ENCODE peak calls at places on chromosomes 12 and 14, in five cellular contexts. One of them, this sample, is unnamed.
A peak's percentile ranks its signal among the peaks of the same experiment; 100 is the strongest.

GRCh38 chr14:56580317-56580711 is 716 bp downstream of the TMEM260 start:
- DNase-seq in IMR-90: no peak
- DNase-seq in H1: no peak
- DNase-seq in mesendoderm: no peak
- DNase-seq in neuronal stem cell: no peak
- DNase-seq in this sample: no peak

GRCh38 chr12:65655074-65655493 is 169.2 kb upstream of the HMGA2 start:
- DNase-seq in mesendoderm: no peak
- DNase-seq in neuronal stem cell: no peak
- DNase-seq in H1: no peak
- DNase-seq in IMR-90: peak; percentile 81
- DNase-seq in this sample: no peak

GRCh38 chr12:42128888-42129287 is 15.8 kb downstream of the GXYLT1 start:
- DNase-seq in H1: no peak
- DNase-seq in IMR-90: no peak
- DNase-seq in mesendoderm: peak; percentile 87
- DNase-seq in neuronal stem cell: no peak
- DNase-seq in this sample: no peak

GRCh38 chr14:92387610-92388009 is 64.6 kb downstream of the SLC24A4 start:
- DNase-seq in IMR-90: no peak
- DNase-seq in mesendoderm: no peak
- DNase-seq in neuronal stem cell: no peak
- DNase-seq in H1: no peak
- DNase-seq in this sample: no peak

GRCh38 chr12:58919271-58920101 is 818 bp downstream of the LRIG3 start:
- DNase-seq in neuronal stem cell: peak; percentile 41
- DNase-seq in mesendoderm: peak; percentile 57
- DNase-seq in H1: no peak
- DNase-seq in IMR-90: peak; percentile 58
- DNase-seq in this sample: peak; percentile 40

GRCh38 chr12:22377731-22378496 is 43.4 kb upstream of the ST8SIA1 start:
- DNase-seq in H1: no peak
- DNase-seq in mesendoderm: peak; percentile 56
- DNase-seq in neuronal stem cell: no peak
- DNase-seq in IMR-90: no peak
- DNase-seq in this sample: no peak

GRCh38 chr14:61893371-61893940 is 131.2 kb downstream of the SNAPC1 start:
- DNase-seq in IMR-90: no peak
- DNase-seq in mesendoderm: no peak
- DNase-seq in neuronal stem cell: no peak
- DNase-seq in H1: no peak
- DNase-seq in this sample: no peak

GRCh38 chr12:65093571-65093970 is 27.5 kb downstream of the WIF1 start:
- DNase-seq in H1: no peak
- DNase-seq in IMR-90: no peak
- DNase-seq in mesendoderm: no peak
- DNase-seq in neuronal stem cell: no peak
- DNase-seq in this sample: no peak

GRCh38 chr12:6957741-6958608 is 6.8 kb downstream of the PTPN6 start:
- DNase-seq in mesendoderm: no peak
- DNase-seq in H1: no peak
- DNase-seq in neuronal stem cell: no peak
- DNase-seq in IMR-90: no peak
- DNase-seq in this sample: no peak
- H3K27ac ChIP-seq in mesendoderm: no peak overlapping the region
- H3K27ac ChIP-seq in H1: no peak overlapping the region
- H3K27ac ChIP-seq in neuronal stem cell: no peak overlapping the region
- H3K27ac ChIP-seq in IMR-90: no peak overlapping the region
- H3K27ac ChIP-seq in this sample: no peak overlapping the region

GRCh38 chr14:89588840-89589296 is 171.8 kb upstream of the FOXN3 start:
- DNase-seq in H1: no peak
- DNase-seq in neuronal stem cell: no peak
- DNase-seq in mesendoderm: no peak
- DNase-seq in IMR-90: no peak
- DNase-seq in this sample: no peak
- H4K8ac ChIP-seq in H1: no peak overlapping the region
- H4K8ac ChIP-seq in neuronal stem cell: no peak overlapping the region
- H4K8ac ChIP-seq in mesendoderm: no peak overlapping the region
- H4K8ac ChIP-seq in IMR-90: no peak overlapping the region
- H4K8ac ChIP-seq in this sample: no peak overlapping the region

GRCh38 chr12:108724890-108725151 is 6.5 kb downstream of the CORO1C start:
- DNase-seq in neuronal stem cell: no peak
- DNase-seq in H1: no peak
- DNase-seq in IMR-90: no peak
- DNase-seq in mesendoderm: no peak
- DNase-seq in this sample: no peak

GRCh38 chr12:108722463-108722862 is 8.9 kb downstream of the CORO1C start:
- DNase-seq in mesendoderm: no peak
- DNase-seq in IMR-90: no peak
- DNase-seq in neuronal stem cell: no peak
- DNase-seq in H1: no peak
- DNase-seq in this sample: no peak

GRCh38 chr12:108721824-108722223 is 9.5 kb downstream of the CORO1C start:
- DNase-seq in mesendoderm: no peak
- DNase-seq in IMR-90: no peak
- DNase-seq in H1: no peak
- DNase-seq in neuronal stem cell: no peak
- DNase-seq in this sample: no peak

GRCh38 chr12:108722992-108723766 is 8.1 kb downstream of the CORO1C start:
- DNase-seq in neuronal stem cell: no peak
- DNase-seq in IMR-90: peak; percentile 95
- DNase-seq in mesendoderm: peak; percentile 30
- DNase-seq in H1: no peak
- DNase-seq in this sample: no peak

DNA sequence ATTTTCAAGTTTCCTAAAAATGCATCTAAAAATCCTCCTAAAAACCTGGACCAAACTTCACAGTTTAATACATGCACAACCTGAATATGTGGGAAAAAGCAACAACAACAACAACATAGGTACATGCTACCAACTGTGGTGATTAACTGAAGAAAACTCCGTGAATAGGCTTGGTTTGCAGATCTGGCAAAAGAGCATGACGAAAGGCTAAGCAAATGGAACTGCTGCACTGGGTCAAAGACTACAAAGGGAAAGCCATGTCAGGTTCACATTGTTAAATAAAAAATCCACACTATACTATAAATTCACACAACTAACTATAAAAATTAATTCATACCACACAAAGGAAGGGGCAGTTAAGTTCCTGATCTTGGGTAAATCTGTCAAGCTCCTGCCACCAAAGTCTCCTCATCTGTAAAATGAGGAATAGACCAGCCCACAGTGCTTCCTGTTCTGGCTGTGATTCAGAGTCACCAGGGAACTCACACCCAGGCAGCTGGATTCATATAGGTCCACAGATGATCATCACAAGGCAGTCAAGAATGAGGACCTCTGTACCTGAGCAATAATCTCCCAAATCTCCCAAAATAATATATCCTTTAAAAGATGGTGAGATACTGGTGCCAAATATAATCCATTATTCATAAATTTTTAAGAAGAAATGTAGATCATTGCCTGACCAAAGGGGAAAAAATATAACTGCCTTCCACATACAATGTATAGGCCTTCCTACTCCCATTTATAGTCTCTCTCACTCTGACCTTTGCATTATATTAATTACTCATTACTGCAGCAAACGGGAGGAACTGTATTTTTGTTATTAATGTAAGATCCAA is 7.0 kb downstream of the CORO1C start:
- DNase-seq in IMR-90: peak; percentile 74
- DNase-seq in H1: no peak
- DNase-seq in neuronal stem cell: no peak
- DNase-seq in mesendoderm: peak; percentile 39
- DNase-seq in this sample: peak; percentile 20
- H3K4ac ChIP-seq in IMR-90: peak overlapping the region; percentile 95
- H3K4ac ChIP-seq in H1: no peak overlapping the region
- H3K4ac ChIP-seq in neuronal stem cell: no peak overlapping the region
- H3K4ac ChIP-seq in mesendoderm: no peak overlapping the region
- H3K4ac ChIP-seq in this sample: no peak overlapping the region

GRCh38 chr14:21096889-21097615 is 1.4 kb downstream of the ZNF219 start:
- DNase-seq in mesendoderm: peak; percentile 22
- DNase-seq in neuronal stem cell: no peak
- DNase-seq in IMR-90: no peak
- DNase-seq in H1: no peak
- DNase-seq in this sample: no peak
- H3K27ac ChIP-seq in mesendoderm: peak overlapping the region; percentile 35
- H3K27ac ChIP-seq in neuronal stem cell: peak overlapping the region; percentile 90
- H3K27ac ChIP-seq in IMR-90: peak overlapping the region; percentile 16
- H3K27ac ChIP-seq in H1: peak overlapping the region; percentile 74
- H3K27ac ChIP-seq in this sample: no peak overlapping the region

GRCh38 chr12:104286538-104287482 is 16.7 kb upstream of the EID3 start:
- DNase-seq in H1: peak; percentile 87
- DNase-seq in IMR-90: peak; percentile 96
- DNase-seq in mesendoderm: peak; percentile 99
- DNase-seq in neuronal stem cell: peak; percentile 90
- DNase-seq in this sample: peak; percentile 98
- H4K8ac ChIP-seq in H1: peak overlapping the region; percentile 93
- H4K8ac ChIP-seq in IMR-90: peak overlapping the region; percentile 82
- H4K8ac ChIP-seq in mesendoderm: no peak overlapping the region
- H4K8ac ChIP-seq in neuronal stem cell: no peak overlapping the region
- H4K8ac ChIP-seq in this sample: no peak overlapping the region

GRCh38 chr12:111407371-111408115 is 1.8 kb downstream of the SH2B3 start:
- DNase-seq in H1: no peak
- DNase-seq in neuronal stem cell: no peak
- DNase-seq in mesendoderm: no peak
- DNase-seq in IMR-90: no peak
- DNase-seq in this sample: no peak
- H3K4ac ChIP-seq in H1: no peak overlapping the region
- H3K4ac ChIP-seq in neuronal stem cell: no peak overlapping the region
- H3K4ac ChIP-seq in mesendoderm: no peak overlapping the region
- H3K4ac ChIP-seq in IMR-90: peak overlapping the region; percentile 89
- H3K4ac ChIP-seq in this sample: no peak overlapping the region

GRCh38 chr12:76040461-76040860 is 8.9 kb upstream of the PHLDA1 start:
- DNase-seq in mesendoderm: no peak
- DNase-seq in H1: no peak
- DNase-seq in neuronal stem cell: no peak
- DNase-seq in IMR-90: no peak
- DNase-seq in this sample: no peak

GRCh38 chr12:76038176-76038575 is 6.6 kb upstream of the PHLDA1 start:
- DNase-seq in IMR-90: no peak
- DNase-seq in H1: no peak
- DNase-seq in neuronal stem cell: no peak
- DNase-seq in mesendoderm: peak; percentile 40
- DNase-seq in this sample: no peak

GRCh38 chr12:76035045-76035444 is 3.5 kb upstream of the PHLDA1 start:
- DNase-seq in mesendoderm: no peak
- DNase-seq in H1: no peak
- DNase-seq in IMR-90: no peak
- DNase-seq in neuronal stem cell: no peak
- DNase-seq in this sample: no peak

GRCh38 chr12:76041406-76041805 is 9.8 kb upstream of the PHLDA1 start:
- DNase-seq in IMR-90: no peak
- DNase-seq in neuronal stem cell: no peak
- DNase-seq in mesendoderm: no peak
- DNase-seq in H1: no peak
- DNase-seq in this sample: no peak

GRCh38 chr12:76037130-76038105 is 5.8 kb upstream of the PHLDA1 start:
- DNase-seq in IMR-90: peak; percentile 87
- DNase-seq in mesendoderm: peak; percentile 86
- DNase-seq in H1: no peak
- DNase-seq in neuronal stem cell: peak; percentile 53
- DNase-seq in this sample: no peak
- H3K27ac ChIP-seq in IMR-90: no peak overlapping the region
- H3K27ac ChIP-seq in mesendoderm: no peak overlapping the region
- H3K27ac ChIP-seq in H1: no peak overlapping the region
- H3K27ac ChIP-seq in neuronal stem cell: no peak overlapping the region
- H3K27ac ChIP-seq in this sample: peak overlapping the region; percentile 1

GRCh38 chr14:36646664-36647416 is 14.8 kb upstream of the PAX9 start:
- DNase-seq in mesendoderm: peak; percentile 28
- DNase-seq in IMR-90: no peak
- DNase-seq in neuronal stem cell: no peak
- DNase-seq in H1: peak; percentile 78
- DNase-seq in this sample: peak; percentile 54
- H4K8ac ChIP-seq in mesendoderm: no peak overlapping the region
- H4K8ac ChIP-seq in IMR-90: no peak overlapping the region
- H4K8ac ChIP-seq in neuronal stem cell: no peak overlapping the region
- H4K8ac ChIP-seq in H1: peak overlapping the region; percentile 77
- H4K8ac ChIP-seq in this sample: no peak overlapping the region